ENCODE peak calls at places on chromosomes 12 and 14, in five cellular contexts. I, S, X, B and K are unnamed samples. For H3K4me1, the result is how much of the 10 kb centered on the place peaks cover.

GRCh38 chr12:64781374-64782029 is 22.3 kb upstream of the GNS start:
- DNase-seq in I (no peak), X (no peak), B (no peak), S (no peak), K (peak)

GRCh38 chr12:51217968-51218606 is at the start of gene POU6F1:
- DNase-seq in X (peak), S (peak), I (peak), B (peak), K (peak)

GRCh38 chr12:57127101-57127709 is 1.1 kb upstream of the LRP1 start:
- DNase-seq in X (no peak), S (peak), I (no peak), B (peak), K (peak)

GRCh38 chr14:35231207-35231755 is 60.9 kb upstream of the PSMA6 start:
- DNase-seq in X (no peak), B (no peak), I (no peak), S (no peak), K (no peak)

GRCh38 chr12:51320695-51321320 is 3.2 kb downstream of the BIN2 start:
- DNase-seq in B (no peak), I (peak), X (no peak), S (no peak), K (no peak)

GRCh38 chr12:46269429-46270241 is 792 bp upstream of the SLC38A1 start:
- DNase-seq in I (no peak), X (peak), B (no peak), S (peak), K (no peak)

GRCh38 chr12:31288381-31288780 is 37.6 kb downstream of the SINHCAF start:
- DNase-seq in X (no peak), S (no peak), I (no peak), B (no peak), K (no peak)

GRCh38 chr14:103597623-103598372 is 31.2 kb upstream of the KLC1 start:
- DNase-seq in X (no peak), S (no peak), B (no peak), I (peak), K (no peak)

GRCh38 chr12:54173066-54173726 is 15.6 kb downstream of the SMUG1 start:
- DNase-seq in I (no peak), B (no peak), S (no peak), X (peak), K (no peak)

GRCh38 chr12:65699251-65699650 is 125.0 kb upstream of the HMGA2 start:
- DNase-seq in B (no peak), X (no peak), I (peak), S (no peak), K (no peak)

GRCh38 chr14:106269029-106269428 is 742.6 kb downstream of the TMEM121 start:
- DNase-seq in B (no peak), I (no peak), X (no peak), S (no peak), K (no peak)
- H3K4me1 ChIP-seq in B (under half), I (under half), X (under half), S (under half), K (under half)

DNA sequence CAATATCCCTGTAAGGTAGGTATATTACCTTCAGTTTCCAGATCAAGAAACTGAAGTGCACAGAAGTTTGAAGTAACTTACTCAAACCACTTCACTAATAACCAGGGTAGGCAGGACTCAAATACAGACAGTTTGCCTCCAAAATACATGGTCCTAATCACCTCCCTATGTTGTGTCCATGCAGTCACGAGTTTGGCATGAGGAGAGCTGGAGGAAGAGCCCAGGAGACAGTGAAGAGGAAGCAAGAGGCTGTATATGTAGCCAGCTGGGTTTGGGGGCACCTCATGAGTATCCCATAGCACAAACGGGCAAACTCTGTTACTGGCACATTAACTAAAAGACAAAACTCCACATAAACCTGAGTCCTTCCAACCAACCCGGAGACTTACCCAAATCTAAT is 79.2 kb downstream of the DUSP16 start:
- DNase-seq in I (no peak), B (no peak), S (no peak), X (no peak), K (no peak)
- TF ChIP-seq CTCF in I (no peak), B (no peak), S (no peak), X (no peak), K (no peak)

GRCh38 chr12:112131686-112132085 is 6.3 kb downstream of the TRAFD1 start:
- DNase-seq in S (no peak), I (no peak), X (no peak), B (no peak), K (no peak)
- H3K4me1 ChIP-seq in S (under half), I (under half), X (under half), B (under half), K (under half)

DNA sequence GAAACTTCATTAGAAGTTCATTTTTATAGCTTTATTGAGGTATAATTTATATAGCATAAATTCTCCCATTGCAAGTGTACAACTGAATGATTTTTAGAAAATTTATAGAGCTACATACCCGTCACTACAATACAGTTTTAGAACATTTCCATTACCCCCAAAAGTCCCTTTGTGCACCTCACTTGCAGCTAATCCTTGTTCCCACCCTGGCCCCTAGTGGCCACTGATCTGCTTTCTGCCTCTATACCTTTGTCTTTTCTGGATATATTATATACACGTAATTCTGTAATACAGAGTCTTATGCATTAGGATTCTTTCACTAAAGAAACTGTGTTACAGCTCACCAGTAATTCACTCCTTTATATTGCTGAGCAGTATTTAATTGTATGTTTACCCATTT is 145.1 kb upstream of the DIO2 start:
- DNase-seq in S (no peak), B (no peak), I (peak), X (no peak), K (no peak)
- TF ChIP-seq CTCF in S (no peak), B (no peak), I (peak), X (no peak), K (no peak)

DNA sequence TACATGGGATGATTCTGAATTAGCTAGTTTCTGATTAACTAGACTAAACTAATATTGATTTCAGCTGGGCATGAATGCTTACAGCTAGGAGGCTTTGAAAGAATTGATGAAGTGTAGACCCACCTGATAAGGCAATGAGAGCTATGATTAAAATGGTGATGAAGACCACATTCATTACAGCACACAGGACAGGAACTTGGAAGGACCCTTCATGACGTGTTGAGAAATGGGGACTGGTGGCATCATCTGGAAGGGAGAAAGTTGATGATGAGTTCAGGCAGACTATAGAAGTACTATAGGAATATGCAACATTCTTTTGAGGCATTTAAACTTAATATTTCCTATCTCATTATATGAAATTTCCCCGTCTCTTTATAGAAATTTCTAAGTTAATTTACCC is 4.5 kb downstream of the CD69 start:
- DNase-seq in B (no peak), X (no peak), S (no peak), I (no peak), K (no peak)
- H3K4me1 ChIP-seq in B (under half), X (under half), S (under half), I (under half), K (under half)

DNA sequence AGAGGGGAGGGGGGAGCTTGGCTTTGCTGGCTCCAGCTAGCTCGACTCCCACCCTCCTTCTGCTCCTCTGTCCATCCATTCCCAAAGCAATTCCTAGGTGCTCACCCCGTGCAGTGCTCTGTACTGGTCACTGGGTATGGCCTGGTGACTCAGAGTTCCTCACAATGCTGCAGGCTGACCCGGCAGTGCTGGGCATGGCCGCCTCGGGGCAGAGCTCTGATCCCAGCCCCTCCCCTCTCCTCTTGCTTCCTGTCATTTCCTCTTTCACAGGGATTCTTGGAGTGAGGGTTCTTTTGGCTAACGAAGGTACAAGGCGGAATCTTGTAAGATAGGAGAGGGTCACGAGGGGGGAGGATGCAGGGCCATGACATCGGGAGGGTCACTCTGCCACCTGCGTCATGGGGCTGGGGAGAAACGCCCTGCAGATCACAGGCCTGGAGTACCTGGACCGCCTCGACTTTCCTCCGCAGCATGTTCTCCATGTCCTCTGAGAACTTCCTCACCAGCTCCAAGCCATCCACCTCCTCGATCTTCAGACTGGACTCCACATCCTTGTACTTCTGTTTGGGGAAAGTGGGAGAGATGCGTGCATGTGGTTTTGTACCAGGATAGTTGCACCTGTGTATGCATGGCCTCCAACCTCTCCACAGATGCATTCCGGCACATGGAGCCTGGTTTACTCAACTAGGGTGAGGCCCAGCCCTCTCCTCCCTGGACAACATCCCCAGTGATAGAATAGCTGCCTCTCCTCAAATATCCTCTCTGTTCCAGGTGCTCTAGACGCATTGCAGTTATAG is 5.7 kb downstream of the CACNA2D4 start:
- DNase-seq in B (no peak), X (peak), S (peak), I (no peak), K (no peak)
- TF ChIP-seq CTCF in B (no peak), X (no peak), S (no peak), I (no peak), K (no peak)

DNA sequence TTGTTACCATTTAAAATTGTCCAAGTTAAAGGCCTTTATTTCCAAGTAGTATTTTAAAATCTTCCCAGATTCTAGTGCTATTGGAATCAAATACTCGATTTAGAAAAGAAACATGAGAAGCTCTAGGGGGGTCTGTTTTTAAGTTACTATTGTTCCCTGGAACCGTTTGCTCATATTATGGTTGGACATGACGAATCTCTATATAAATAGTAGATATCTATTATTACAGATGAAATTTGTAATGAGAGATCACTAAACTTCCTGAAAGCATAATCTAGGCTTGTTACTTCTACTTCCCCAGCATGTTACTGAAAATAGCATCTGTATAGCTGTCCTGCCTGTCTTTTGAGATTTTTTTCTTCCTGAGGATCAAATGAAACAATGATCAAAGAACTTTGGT is 70.1 kb downstream of the LGR5 start:
- DNase-seq in I (no peak), B (no peak), X (no peak), S (no peak), K (no peak)
- H3K4me1 ChIP-seq in I (under half), B (under half), X (under half), S (under half), K (under half)

GRCh38 chr14:105166571-105167302 is 1.8 kb downstream of the JAG2 start:
- DNase-seq in X (no peak), B (no peak), S (no peak), I (no peak), K (no peak)

GRCh38 chr14:105168979-105169507 is 467 bp upstream of the JAG2 start:
- DNase-seq in B (no peak), S (no peak), I (no peak), X (no peak), K (no peak)

GRCh38 chr14:105168093-105168420 is 519 bp downstream of the JAG2 start:
- DNase-seq in X (no peak), I (no peak), B (no peak), S (no peak), K (no peak)

GRCh38 chr14:105168496-105168978 is at the start of gene JAG2:
- DNase-seq in I (no peak), S (no peak), B (no peak), X (no peak), K (peak)

GRCh38 chr14:105167303-105168092 is 1.1 kb downstream of the JAG2 start:
- DNase-seq in B (no peak), S (no peak), I (no peak), X (no peak), K (no peak)
- TF ChIP-seq CTCF in B (no peak), S (no peak), I (no peak), X (no peak), K (no peak)

DNA sequence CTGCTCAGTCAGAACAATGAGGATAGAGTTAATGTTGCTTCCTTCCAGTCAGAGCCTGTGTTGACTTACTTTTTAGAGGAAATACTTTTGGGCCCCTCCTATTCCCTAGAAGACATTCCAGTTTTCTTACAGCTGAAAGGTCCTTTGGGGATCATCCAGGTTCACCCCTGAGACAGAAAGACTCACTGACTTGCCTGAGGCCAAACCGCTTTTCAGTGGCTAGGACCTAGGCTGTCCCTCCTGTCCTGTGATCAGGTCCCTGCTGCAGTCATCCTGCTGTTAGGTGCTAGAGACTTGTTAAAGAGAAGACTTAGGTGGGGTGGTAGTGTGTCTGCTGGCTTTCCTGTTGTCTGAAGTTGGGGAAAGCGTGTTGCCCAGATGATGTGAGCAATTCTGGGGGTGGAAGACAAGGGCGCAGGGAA is 39.6 kb downstream of the SUSD6 start:
- DNase-seq in X (no peak), I (no peak), B (no peak), S (no peak), K (no peak)
- H3K4me1 ChIP-seq in X (half or more), I (under half), B (half or more), S (under half), K (half or more)